ENCODE peak calls at places on chromosomes 5 and 9, in eight cellular contexts. X is CD4-positive, alpha-beta T cell; U is heart left ventricle; R is naive thymus-derived CD4-positive, alpha-beta T cell; S is adrenal gland; T is suprapubic skin; K is tibial artery; A is stomach. B is an unnamed sample. For H3K27me3, the result is how much of the 10 kb centered on the place peaks cover.

GRCh38 chr9:137639303-137640051 is 20.7 kb downstream of the EHMT1 start:
- DNase-seq in T (no peak), R (no peak), A (no peak), U (no peak), K (no peak), X (no peak), S (no peak), B (no peak)

GRCh38 chr5:80877592-80877991 is 82.6 kb upstream of the RASGRF2 start:
- DNase-seq in R (no peak), T (no peak), K (no peak), A (no peak), S (no peak), X (no peak), U (no peak), B (no peak)

GRCh38 chr5:68193481-68194036 is 22.0 kb upstream of the PIK3R1 start:
- DNase-seq in U (no peak), R (no peak), S (no peak), X (no peak), T (no peak), K (no peak), A (no peak), B (no peak)

GRCh38 chr9:132583584-132584304 is 1.3 kb downstream of the BARHL1 start:
- DNase-seq in T (no peak), R (no peak), X (no peak), S (no peak), A (no peak), U (no peak), K (no peak), B (no peak)

GRCh38 chr5:37954561-37954960 is 114.7 kb upstream of the GDNF start:
- DNase-seq in R (no peak), S (no peak), A (no peak), K (no peak), T (no peak), X (no peak), U (no peak), B (no peak)

GRCh38 chr5:1961304-1961946 is 78.7 kb upstream of the IRX4 start:
- DNase-seq in T (no peak), K (no peak), U (no peak), A (no peak), X (no peak), R (no peak), S (no peak), B (no peak)

GRCh38 chr9:72207278-72207677 is 58.0 kb downstream of the GDA start:
- DNase-seq in K (no peak), A (no peak), R (no peak), T (no peak), S (no peak), U (no peak), X (no peak), B (no peak)

GRCh38 chr9:131121346-131121745 is 4.0 kb upstream of the NUP214 start:
- DNase-seq in X (no peak), T (no peak), R (no peak), A (no peak), U (no peak), K (no peak), S (no peak), B (no peak)

GRCh38 chr5:78420548-78420947 is 60.1 kb downstream of the SCAMP1 start:
- DNase-seq in R (no peak), U (no peak), T (no peak), A (no peak), X (no peak), K (no peak), S (no peak), B (no peak)

GRCh38 chr9:37034938-37035471 is 937 bp upstream of the PAX5 start:
- DNase-seq in A (no peak), R (no peak), K (no peak), T (no peak), S (no peak), X (no peak), U (no peak), B (no peak)

GRCh38 chr5:91293131-91293530 is 90.0 kb downstream of the ARRDC3 start:
- DNase-seq in K (no peak), X (no peak), S (no peak), A (no peak), R (no peak), T (no peak), U (no peak), B (no peak)

GRCh38 chr5:68711311-68712200 is 382.3 kb upstream of the SLC30A5 start:
- DNase-seq in A (no peak), X (no peak), K (no peak), R (no peak), U (no peak), S (no peak), T (no peak), B (no peak)

GRCh38 chr5:959581-960531 is 48.7 kb upstream of the NKD2 start:
- DNase-seq in X (no peak), S (no peak), K (no peak), T (peak), R (no peak), A (no peak), U (no peak), B (no peak)

GRCh38 chr9:83304686-83305085 is 233.5 kb downstream of the FRMD3 start:
- DNase-seq in R (no peak), A (peak), T (peak), X (no peak), S (peak), U (peak), K (peak), B (peak)

GRCh38 chr5:140214831-140215230 is 39.8 kb downstream of the CYSTM1 start:
- DNase-seq in T (no peak), X (no peak), S (no peak), U (no peak), K (no peak), A (peak), R (no peak), B (no peak)

GRCh38 chr5:38899936-38900335 is 54.1 kb downstream of the OSMR start:
- DNase-seq in R (no peak), U (no peak), S (no peak), K (no peak), X (no peak), A (no peak), T (no peak), B (no peak)

GRCh38 chr5:59724482-59725392 is 168.8 kb downstream of the PDE4D start:
- DNase-seq in U (no peak), K (no peak), R (no peak), S (no peak), A (no peak), X (no peak), T (no peak), B (no peak)

GRCh38 chr9:131095666-131096489 is 453 bp upstream of the AIF1L start:
- DNase-seq in S (no peak), A (peak), R (no peak), K (no peak), T (no peak), U (peak), X (no peak), B (no peak)

GRCh38 chr5:104412649-104413240 is 850.2 kb upstream of the NUDT12 start:
- DNase-seq in A (no peak), X (no peak), K (no peak), S (no peak), U (no peak), T (no peak), R (no peak), B (no peak)

GRCh38 chr5:150022681-150023080 is 22.1 kb downstream of the HMGXB3 start:
- DNase-seq in S (no peak), T (no peak), A (no peak), U (no peak), R (no peak), X (no peak), K (no peak), B (no peak)
- H3K27ac ChIP-seq in S (peak), T (peak), A (peak), U (peak), R (no peak), X (no peak), K (peak), B (no peak)

GRCh38 chr5:165795073-165795472 is 2289.7 kb downstream of the MAT2B start:
- DNase-seq in T (no peak), U (no peak), S (no peak), K (no peak), A (no peak), R (no peak), X (no peak), B (no peak)
- H3K27me3 ChIP-seq in T (under half), U (under half), S (under half), K (under half), A (under half), R (under half), X (under half), B (under half)

DNA sequence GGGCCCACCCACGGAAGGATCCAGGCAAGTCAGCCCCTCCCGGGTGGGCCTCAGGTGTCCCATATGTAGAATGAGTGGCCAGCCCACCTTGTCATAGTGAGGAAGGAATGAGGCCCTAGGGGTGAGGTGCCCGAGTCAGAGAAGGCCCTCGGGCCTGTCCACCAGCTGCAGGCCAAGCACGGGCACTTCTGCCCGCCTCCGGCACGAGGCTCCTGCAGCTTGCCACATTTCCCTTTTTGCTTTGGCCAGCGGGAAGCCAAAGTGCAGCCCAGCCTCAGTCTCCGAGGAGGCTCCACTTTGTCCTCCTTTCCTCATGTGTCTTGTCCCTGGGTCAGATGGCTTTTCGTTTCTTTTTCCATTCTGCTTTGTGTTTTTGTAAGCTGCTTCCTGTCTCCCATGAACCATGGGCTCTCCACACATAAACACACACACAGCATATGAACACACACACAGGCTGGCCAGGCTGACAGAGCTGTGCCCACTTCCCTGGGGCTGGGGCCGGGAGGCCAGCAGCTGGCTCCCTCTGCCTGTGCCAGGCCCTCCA is 72.8 kb downstream of the PSMB7 start:
- DNase-seq in S (no peak), K (no peak), R (no peak), X (no peak), A (no peak), T (no peak), U (no peak), B (no peak)
- H3K27ac ChIP-seq in S (peak), K (peak), R (no peak), X (no peak), A (peak), T (peak), U (peak), B (peak)

GRCh38 chr9:98943682-98944129 is at the start of gene COL15A1:
- DNase-seq in A (no peak), U (no peak), K (no peak), R (no peak), S (peak), X (no peak), T (no peak), B (peak)
- H3K27me3 ChIP-seq in A (under half), U (under half), K (under half), R (under half), S (under half), X (half or more), T (under half), B (under half)

GRCh38 chr5:150431048-150431447 is 18.3 kb upstream of the CD74 start:
- DNase-seq in R (no peak), K (no peak), T (no peak), X (no peak), A (no peak), S (no peak), U (no peak), B (no peak)
- H3K27ac ChIP-seq in R (no peak), K (no peak), T (no peak), X (no peak), A (no peak), S (no peak), U (no peak), B (no peak)

GRCh38 chr9:98935064-98935463 is 8.6 kb upstream of the COL15A1 start:
- DNase-seq in K (no peak), A (no peak), U (no peak), T (no peak), X (no peak), S (no peak), R (no peak), B (no peak)
- H3K27me3 ChIP-seq in K (under half), A (under half), U (under half), T (under half), X (under half), S (under half), R (under half), B (under half)

DNA sequence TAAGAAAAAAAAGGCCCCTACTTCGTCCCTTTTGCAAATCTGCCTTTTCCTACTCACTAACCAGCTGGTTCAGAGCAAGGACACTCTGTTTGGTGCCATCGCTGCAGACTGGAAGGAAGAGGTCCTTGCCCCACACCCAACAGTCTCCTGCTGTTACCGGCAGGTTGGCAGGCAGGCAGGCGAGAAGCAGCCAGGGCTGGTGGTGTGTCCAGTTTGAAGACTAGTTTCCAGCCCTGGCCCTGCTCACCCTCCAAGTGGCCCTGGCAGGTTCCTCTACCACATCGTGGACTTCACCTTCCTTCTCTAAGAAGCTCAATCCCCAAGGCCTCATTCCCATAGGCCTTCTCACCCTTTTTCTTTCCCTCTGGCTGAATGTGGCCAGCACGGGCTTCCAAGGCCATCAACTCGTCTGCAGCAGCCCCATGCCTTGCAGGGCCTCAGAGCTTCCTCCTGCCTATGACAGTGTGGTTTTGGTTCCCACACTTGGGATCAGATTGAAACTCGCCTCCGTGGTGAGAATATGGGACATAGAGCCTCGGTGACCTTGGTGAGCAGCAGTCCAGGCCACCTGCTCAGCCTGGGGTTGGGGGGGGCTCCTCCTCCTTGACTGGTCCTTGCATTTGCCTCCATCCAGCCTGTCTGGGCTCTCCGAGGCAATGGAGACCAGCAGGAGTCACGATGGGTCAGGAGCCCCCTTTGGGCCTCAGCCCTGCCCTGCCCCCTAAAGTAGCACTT is 22.9 kb downstream of the TGFBI start:
- DNase-seq in R (no peak), X (no peak), U (no peak), A (no peak), S (no peak), T (peak), K (peak), B (no peak)
- H3K27ac ChIP-seq in R (no peak), X (no peak), U (no peak), A (no peak), S (no peak), T (no peak), K (peak), B (no peak)

DNA sequence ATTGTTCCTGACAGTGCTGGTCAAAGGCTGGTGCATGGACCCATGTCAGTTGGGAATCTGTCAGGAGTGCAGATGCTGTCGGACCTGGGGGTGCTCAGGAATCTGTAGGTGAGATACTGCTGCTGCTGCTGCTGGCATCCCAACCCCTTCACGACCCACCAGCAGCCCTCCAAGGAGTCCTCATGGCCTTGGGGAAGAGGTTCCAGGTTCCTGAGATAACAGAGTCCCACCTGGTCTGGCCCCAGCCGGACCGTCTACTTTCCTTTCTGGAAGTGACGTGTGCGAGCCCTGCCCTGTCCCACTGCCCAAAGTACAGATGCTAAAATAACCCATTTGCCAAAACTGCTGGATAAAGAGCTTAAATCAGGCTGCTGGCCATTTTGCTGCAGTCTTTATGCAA is 4.3 kb downstream of the NXNL2 start:
- DNase-seq in X (no peak), T (no peak), S (no peak), K (no peak), A (no peak), U (no peak), R (no peak), B (no peak)
- H3K27me3 ChIP-seq in X (under half), T (under half), S (under half), K (under half), A (under half), U (under half), R (under half), B (under half)

GRCh38 chr5:172897691-172898512 is 61.3 kb upstream of the RPL26L1 start:
- DNase-seq in T (no peak), X (no peak), A (no peak), U (peak), K (no peak), S (no peak), R (no peak), B (peak)
- H3K27ac ChIP-seq in T (peak), X (no peak), A (peak), U (peak), K (peak), S (peak), R (no peak), B (peak)

B was measured in ovary.